ENCODE peak calls at places on chromosome 19, in ten cellular contexts. L, O, C, W, Q, G, F, I, B and T are unnamed samples.

GRCh38 chr19:54013866-54014265 is 22.4 kb downstream of the CACNG6 start:
- DNase-seq in F (no peak), C (no peak), Q (no peak), W (no peak), O (no peak), I (no peak), L (no peak), G (no peak), B (no peak), T (no peak)

GRCh38 chr19:1774999-1775772 is 21.9 kb downstream of the ONECUT3 start:
- DNase-seq in W (no peak), I (no peak), F (peak; percentile 50), L (no peak), C (no peak), Q (no peak), G (no peak), B (no peak), O (no peak), T (no peak)

GRCh38 chr19:29549105-29550070 is 23.6 kb downstream of the VSTM2B start:
- DNase-seq in I (no peak), F (peak; percentile 51), Q (no peak), L (no peak), W (no peak), G (no peak), C (no peak), B (no peak), O (no peak), T (no peak)

GRCh38 chr19:15369594-15369891 is 10.0 kb downstream of the AKAP8 start:
- DNase-seq in L (no peak), W (no peak), O (no peak), G (no peak), B (no peak), Q (no peak), I (no peak), C (no peak), F (peak; percentile 64), T (no peak)

GRCh38 chr19:7534531-7534980 is 961 bp upstream of the PNPLA6 start:
- DNase-seq in O (no peak), W (peak; percentile 87), L (peak; percentile 62), F (no peak), B (peak; percentile 44), G (no peak), Q (peak; percentile 88), C (peak; percentile 63), I (peak; percentile 95), T (peak; percentile 78)

GRCh38 chr19:38647966-38648788 is 728 bp downstream of the ACTN4 start:
- DNase-seq in W (no peak), B (no peak), L (peak; percentile 7), O (no peak), C (no peak), Q (no peak), G (no peak), I (no peak), F (peak; percentile 35), T (no peak)

GRCh38 chr19:14054099-14054498 is 7.8 kb downstream of the PALM3 start:
- DNase-seq in Q (no peak), C (no peak), G (no peak), F (no peak), B (no peak), O (no peak), I (no peak), L (no peak), W (no peak), T (no peak)

GRCh38 chr19:38663957-38664502 is 16.6 kb downstream of the ACTN4 start:
- DNase-seq in O (no peak), Q (no peak), W (no peak), I (no peak), B (no peak), G (peak; percentile 69), L (no peak), C (peak; percentile 70), F (peak; percentile 63), T (no peak)

GRCh38 chr19:47671499-47671898 is 41.7 kb upstream of the EHD2 start:
- DNase-seq in Q (no peak), I (no peak), C (no peak), B (no peak), F (no peak), G (no peak), O (no peak), W (no peak), L (no peak), T (no peak)

GRCh38 chr19:36152061-36152885 is at the start of gene COX7A1:
- DNase-seq in G (peak; percentile 86), C (peak; percentile 87), O (no peak), W (no peak), Q (no peak), F (no peak), B (no peak), I (peak; percentile 92), L (no peak), T (peak; percentile 38)

DNA sequence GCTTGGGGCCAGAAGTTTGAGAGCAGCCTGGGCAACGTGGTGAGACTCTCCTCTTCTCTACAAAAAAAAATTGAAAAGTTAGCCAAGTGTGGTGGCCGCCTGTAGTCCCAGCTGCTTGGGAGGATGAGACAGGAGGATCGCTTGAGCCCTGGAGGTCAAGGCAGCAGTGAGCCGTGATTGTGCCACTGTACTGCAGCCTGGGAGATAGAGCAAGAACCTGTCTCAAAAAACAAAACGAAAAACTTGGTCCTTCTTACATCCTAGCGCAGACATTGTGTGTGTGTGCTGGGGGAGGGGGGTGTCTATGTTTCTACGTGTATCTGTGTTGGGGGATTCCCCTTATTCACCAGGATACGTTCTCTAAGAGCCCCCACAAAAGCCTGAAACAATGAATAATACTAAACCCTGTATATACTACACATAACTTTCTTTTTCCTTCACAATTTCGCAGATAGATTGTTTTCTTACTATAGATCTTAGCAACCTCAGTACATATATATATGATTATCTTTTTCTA is 7.9 kb downstream of the AXL start:
- DNase-seq in L (no peak), B (no peak), W (no peak), O (no peak), Q (no peak), G (no peak), I (no peak), C (no peak), F (no peak), T (no peak)
- H3K4me3 ChIP-seq in L (no peak overlapping the region), B (peak overlapping the region; percentile 52), W (no peak overlapping the region), O (peak overlapping the region; percentile 72), Q (peak overlapping the region; percentile 51), G (peak overlapping the region; percentile 61), I (peak overlapping the region; percentile 63), C (peak overlapping the region; percentile 71), F (no peak overlapping the region), T (peak overlapping the region; percentile 31)

DNA sequence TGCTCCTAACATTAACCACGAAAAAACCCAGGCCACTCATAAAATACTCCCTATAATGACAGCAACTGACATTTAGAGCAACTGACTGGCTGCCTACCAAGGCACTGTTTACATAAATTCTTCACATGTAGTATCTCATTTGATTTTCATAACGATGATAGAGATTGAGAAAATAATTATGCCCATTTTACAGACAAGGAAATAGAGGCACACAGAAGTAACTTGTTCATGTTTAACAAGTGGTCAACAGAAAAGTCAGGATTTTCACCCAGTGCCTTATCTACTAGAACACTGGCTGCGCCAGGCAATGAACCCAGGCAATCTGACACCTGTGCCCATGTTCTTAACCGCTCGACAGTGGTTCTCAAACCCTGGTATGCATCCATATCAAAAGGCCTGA is 6.3 kb downstream of the ZNF45 start:
- DNase-seq in B (no peak), G (no peak), L (no peak), I (no peak), Q (no peak), O (no peak), F (no peak), W (no peak), C (no peak), T (no peak)
- H3K36me3 ChIP-seq in B (peaks cover 32% of the 10 kb centered on the region), G (no peaks in the 10 kb centered on the region), L (peaks cover 8% of the 10 kb centered on the region), I (peaks cover 95% of the 10 kb centered on the region), Q (peaks cover 14% of the 10 kb centered on the region), O (peaks cover 79% of the 10 kb centered on the region), F (no peaks in the 10 kb centered on the region), W (peaks cover 36% of the 10 kb centered on the region), C (peaks cover 93% of the 10 kb centered on the region), T (peaks cover 35% of the 10 kb centered on the region)

DNA sequence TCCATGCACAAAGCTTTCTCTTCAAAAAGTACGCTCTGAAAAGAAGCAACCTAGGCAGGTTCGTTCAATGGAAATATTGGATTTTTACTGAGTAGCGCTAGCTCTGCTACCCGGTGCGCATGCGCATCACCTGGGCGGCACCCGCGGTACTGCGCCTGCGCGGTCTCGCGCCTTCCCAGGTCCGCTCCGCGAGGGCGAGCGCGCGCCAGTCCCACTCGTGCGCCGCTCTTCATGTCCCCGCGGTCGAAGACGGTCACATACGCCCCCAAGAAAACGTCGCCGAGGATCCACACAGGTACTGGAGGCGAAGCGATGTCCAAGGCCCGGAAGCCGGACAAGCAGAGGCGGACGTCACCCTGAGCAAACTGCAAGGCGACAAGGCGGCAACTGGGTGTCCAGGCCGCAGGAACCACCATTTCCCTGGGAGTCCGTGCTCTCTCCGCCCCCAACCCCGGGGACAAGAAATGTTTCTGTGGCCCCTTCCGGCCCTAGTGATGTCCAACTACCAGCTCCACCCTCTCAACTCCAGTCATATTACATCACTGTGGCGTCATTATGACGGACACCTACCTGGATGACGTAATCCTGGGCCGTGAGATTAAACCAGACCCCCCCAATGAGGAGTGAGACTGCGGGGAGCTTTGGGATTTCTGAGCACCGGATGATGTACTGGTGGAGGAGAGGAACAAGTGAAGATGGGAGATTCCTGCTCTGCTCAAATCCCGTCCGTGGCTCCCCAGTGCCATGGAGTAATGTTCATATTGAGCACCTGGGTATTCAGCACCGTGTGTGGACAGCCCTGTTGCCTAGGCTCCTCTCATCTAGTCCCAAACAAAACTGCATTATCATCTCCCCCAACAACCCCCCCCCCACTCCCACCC is 4.8 kb upstream of the KCNC3 start:
- DNase-seq in Q (no peak), G (peak; percentile 84), W (no peak), C (peak; percentile 77), O (peak; percentile 75), L (peak; percentile 85), I (no peak), B (peak; percentile 85), F (peak; percentile 91), T (no peak)
- H3K4me3 ChIP-seq in Q (peak overlapping the region; percentile 42), G (peak overlapping the region; percentile 53), W (peak overlapping the region; percentile 71), C (peak overlapping the region; percentile 69), O (peak overlapping the region; percentile 92), L (no peak overlapping the region), I (peak overlapping the region; percentile 50), B (peak overlapping the region; percentile 18), F (peak overlapping the region; percentile 15), T (peak overlapping the region; percentile 52)

GRCh38 chr19:16421982-16422381 is 49.8 kb downstream of the EPS15L1 start:
- DNase-seq in Q (no peak), F (no peak), I (no peak), G (no peak), O (no peak), C (no peak), B (no peak), L (no peak), W (no peak), T (no peak)

GRCh38 chr19:16420781-16421386 is 50.9 kb downstream of the EPS15L1 start:
- DNase-seq in G (peak; percentile 75), I (no peak), W (no peak), Q (no peak), B (no peak), L (no peak), O (no peak), F (peak; percentile 62), C (peak; percentile 77), T (no peak)

GRCh38 chr19:16418597-16418962 is 53.2 kb downstream of the EPS15L1 start:
- DNase-seq in C (no peak), Q (no peak), W (no peak), I (no peak), B (no peak), O (no peak), F (no peak), G (no peak), L (no peak), T (no peak)

GRCh38 chr19:16417660-16418596 is 53.8 kb downstream of the EPS15L1 start:
- DNase-seq in I (no peak), Q (peak; percentile 35), O (peak; percentile 51), L (peak; percentile 66), C (peak; percentile 75), B (peak; percentile 20), G (peak; percentile 72), W (peak; percentile 42), F (peak; percentile 83), T (peak; percentile 35)

GRCh38 chr19:16419671-16420394 is 51.9 kb downstream of the EPS15L1 start:
- DNase-seq in F (no peak), B (no peak), O (no peak), I (no peak), C (no peak), G (no peak), Q (no peak), W (no peak), L (no peak), T (no peak)
- H3K36me3 ChIP-seq in F (no peaks in the 10 kb centered on the region), B (peaks cover 20% of the 10 kb centered on the region), O (peaks cover 61% of the 10 kb centered on the region), I (peaks cover 82% of the 10 kb centered on the region), C (peaks cover 83% of the 10 kb centered on the region), G (no peaks in the 10 kb centered on the region), Q (peaks cover 29% of the 10 kb centered on the region), W (peaks cover 59% of the 10 kb centered on the region), L (peaks cover 4% of the 10 kb centered on the region), T (peaks cover 67% of the 10 kb centered on the region)